ENCODE peak calls at places on chromosomes 1 and 21, in six cellular contexts. H is CD8-positive, alpha-beta T cell; L is sigmoid colon; T is uterus; S is AG09319; I is Calu3. E is an unnamed sample.

GRCh38 chr1:151013518-151013917 is 5.3 kb downstream of the PRUNE1 start:
- DNase-seq in H (no peak), L (no peak), S (no peak), I (no peak), T (no peak), E (no peak)

GRCh38 chr1:89821322-89822108 is 683 bp downstream of the LRRC8D start:
- DNase-seq in I (peak), H (peak), S (no peak), T (peak), L (peak), E (no peak)

GRCh38 chr1:81234237-81234636 is 566.5 kb upstream of the ADGRL2 start:
- DNase-seq in I (no peak), H (no peak), T (no peak), L (no peak), S (no peak), E (no peak)

GRCh38 chr1:223754681-223755431 is 42.5 kb downstream of the CAPN2 start:
- DNase-seq in T (no peak), H (no peak), S (no peak), I (no peak), L (no peak), E (peak)

GRCh38 chr1:98556521-98557158 is 104.9 kb upstream of the SNX7 start:
- DNase-seq in L (no peak), I (no peak), H (no peak), S (no peak), T (no peak), E (no peak)

GRCh38 chr1:2194319-2194897 is at the start of gene FAAP20:
- DNase-seq in H (peak), I (peak), L (peak), S (no peak), T (no peak), E (no peak)

GRCh38 chr1:25744140-25744581 is 55.8 kb upstream of the SELENON start:
- DNase-seq in S (peak), T (peak), H (no peak), L (peak), I (peak), E (no peak)

GRCh38 chr1:223747838-223748335 is 35.5 kb downstream of the CAPN2 start:
- DNase-seq in T (peak), I (no peak), L (no peak), S (no peak), H (no peak), E (peak)

GRCh38 chr1:66250075-66250474 is 283.9 kb upstream of the SGIP1 start:
- DNase-seq in S (no peak), L (no peak), T (no peak), H (no peak), I (no peak), E (no peak)

GRCh38 chr1:177897601-177898376 is 72.1 kb downstream of the SEC16B start:
- DNase-seq in I (no peak), L (no peak), H (no peak), T (no peak), S (no peak), E (no peak)

GRCh38 chr1:197464039-197464438 is 196.0 kb downstream of the CRB1 start:
- DNase-seq in S (no peak), T (peak), L (no peak), I (no peak), H (no peak), E (no peak)

GRCh38 chr1:222165625-222166024 is 382.3 kb downstream of the HHIPL2 start:
- DNase-seq in L (no peak), I (no peak), S (no peak), H (no peak), T (no peak), E (no peak)

GRCh38 chr1:116942344-116942743 is 32.6 kb downstream of the PTGFRN start:
- DNase-seq in H (no peak), I (no peak), S (no peak), T (no peak), L (no peak), E (no peak)

GRCh38 chr1:184215274-184215925 is 163.9 kb downstream of the TSEN15 start:
- DNase-seq in I (no peak), H (no peak), S (no peak), L (no peak), T (no peak), E (no peak)

DNA sequence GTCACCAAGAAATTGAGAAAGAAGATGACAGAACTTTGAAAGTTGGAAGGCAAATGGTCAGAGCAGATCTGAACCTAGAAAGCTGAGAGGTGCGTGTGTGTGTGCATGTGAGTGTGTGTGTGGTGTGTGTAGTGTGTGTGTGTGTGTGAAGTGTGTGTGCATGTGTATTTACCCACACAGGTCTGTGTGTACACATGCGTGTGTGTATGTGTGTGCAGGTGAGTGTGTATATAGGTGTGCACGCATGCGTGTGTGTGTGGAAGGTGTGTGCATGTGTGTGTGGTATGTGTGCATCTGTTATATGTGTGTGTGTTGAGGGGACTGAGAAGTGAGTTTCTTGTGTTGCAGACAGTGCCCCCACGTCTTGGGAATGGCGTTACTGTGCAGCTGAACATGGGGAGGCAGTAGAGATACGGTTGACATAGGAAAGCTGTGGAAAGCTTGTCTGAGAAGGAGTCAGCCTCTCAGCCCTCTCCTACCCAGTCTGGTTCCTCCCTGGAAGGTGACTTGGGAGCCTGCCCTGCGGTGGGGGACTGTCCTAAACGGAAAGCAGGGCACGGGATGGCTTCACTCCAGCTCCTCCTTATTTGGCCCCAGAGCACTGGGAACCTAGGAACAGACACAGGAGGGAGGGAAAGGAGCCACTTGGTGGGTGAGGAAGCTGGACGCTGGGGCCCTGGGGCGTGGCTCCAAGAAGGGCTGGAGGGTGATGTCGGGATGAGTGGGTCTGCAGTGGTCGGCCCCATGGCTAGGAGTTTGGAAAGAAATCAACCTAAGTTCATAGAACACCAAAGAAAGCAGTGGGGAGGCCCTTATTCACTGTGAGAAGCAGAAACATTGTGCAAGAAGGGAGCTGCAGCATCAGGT is 97.2 kb downstream of the PCBP3 start:
- DNase-seq in S (no peak), H (no peak), T (no peak), L (no peak), I (no peak), E (no peak)
- TF ChIP-seq CTCF in S (no peak), H (no peak), T (no peak), L (no peak), I (no peak), E (no peak)

DNA sequence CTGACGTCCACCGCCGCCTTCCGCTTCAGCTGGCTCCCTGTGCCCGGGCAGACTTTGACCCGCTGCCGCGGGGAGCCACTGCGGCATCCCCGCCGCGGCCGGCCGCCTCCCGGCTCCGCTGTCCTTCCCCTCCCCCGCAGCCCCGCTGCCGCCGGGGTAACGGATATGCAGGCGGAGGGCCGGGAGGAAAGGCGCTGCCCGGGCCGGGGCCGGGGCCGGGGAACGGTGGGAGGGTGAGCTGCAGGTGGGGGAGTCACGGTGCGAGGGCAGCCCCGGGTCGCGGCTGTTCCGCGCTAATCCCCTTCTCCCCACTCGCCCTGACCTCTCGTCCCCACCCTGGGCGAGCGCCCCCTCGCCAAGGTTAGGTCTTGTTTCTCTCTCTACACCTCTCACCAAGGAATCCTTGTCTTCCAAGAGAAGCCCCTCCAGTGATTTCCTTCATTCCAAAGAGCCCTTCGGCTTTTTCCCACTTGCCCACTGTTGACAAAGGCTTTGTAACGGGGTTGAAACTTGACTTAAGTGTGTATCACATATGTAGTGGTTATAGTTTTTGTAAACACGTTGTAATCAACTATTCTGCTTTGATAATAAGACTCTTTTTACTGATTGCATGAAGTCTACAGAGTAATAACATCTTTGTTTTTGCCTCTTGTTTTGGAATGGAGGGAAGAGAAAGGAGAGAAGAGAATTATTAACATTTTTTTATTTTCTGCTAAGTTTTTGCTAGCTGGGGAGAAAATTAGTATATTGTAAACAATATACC is 685 bp downstream of the XPR1 start:
- DNase-seq in S (no peak), H (peak), I (peak), T (peak), L (peak), E (no peak)
- TF ChIP-seq CTCF in S (peak), H (no peak), I (no peak), T (no peak), L (no peak), E (peak)

DNA sequence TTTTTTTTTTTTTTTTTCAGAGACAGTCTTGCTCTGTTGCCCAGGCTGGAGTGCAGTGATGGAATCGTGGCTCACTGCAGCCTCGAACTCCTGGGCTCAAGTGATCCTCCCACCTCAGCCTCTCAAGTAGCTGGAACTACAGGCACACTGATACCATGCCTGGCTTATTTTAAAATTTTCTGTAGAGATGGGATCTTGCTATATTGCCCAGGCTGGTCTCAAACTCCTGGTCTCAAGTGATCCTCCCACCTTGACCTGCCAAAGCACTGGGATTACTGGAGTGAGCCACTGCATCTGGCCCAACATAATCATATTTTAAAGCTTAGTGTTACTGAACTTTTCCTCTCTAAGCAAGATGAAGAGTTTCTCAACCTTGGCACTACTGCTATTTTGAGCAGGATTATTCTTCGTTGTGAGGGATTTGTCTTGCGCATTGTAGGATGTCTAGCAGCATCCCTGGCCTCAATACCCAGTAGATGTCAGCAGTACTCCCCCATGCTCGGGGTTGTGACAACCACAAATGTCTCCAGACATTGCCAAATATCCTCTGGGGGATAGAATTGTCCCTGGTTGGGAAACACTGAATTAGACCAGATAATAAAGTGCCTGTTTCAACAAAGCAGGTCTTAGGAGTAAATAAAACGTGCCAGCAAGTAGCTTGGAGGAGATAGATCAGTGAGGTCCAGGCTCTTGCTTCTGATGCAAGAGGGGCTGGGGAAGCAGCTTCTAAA is 15.1 kb upstream of the THRAP3 start:
- DNase-seq in H (no peak), L (no peak), T (no peak), S (no peak), I (no peak), E (no peak)
- TF ChIP-seq CTCF in H (no peak), L (no peak), T (no peak), S (no peak), I (no peak), E (no peak)

GRCh38 chr21:34544032-34544496 is 32.1 kb upstream of the KCNE1 start:
- DNase-seq in H (no peak), I (peak), T (peak), L (no peak), S (no peak), E (no peak)
- TF ChIP-seq CTCF in H (peak), I (peak), T (peak), L (peak), S (peak), E (peak)

DNA sequence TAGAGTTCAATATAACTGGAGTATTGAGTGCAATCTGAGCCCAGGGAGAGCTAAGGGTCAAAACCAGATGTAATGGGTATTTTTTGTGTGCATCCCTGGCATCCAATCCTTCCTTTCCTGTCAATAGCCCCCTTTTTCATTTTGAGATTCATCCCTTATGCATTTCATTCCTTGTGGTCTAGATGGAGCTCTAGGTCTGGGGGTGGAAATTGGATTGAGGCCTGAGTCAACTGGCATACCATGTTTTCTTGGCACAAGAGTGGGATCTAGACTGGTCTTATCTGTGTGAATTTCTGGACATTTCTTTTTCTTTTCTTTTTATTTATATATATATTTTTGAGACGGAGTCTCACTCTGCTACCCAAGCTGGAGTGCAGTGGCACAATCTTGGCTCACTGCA is 67.3 kb upstream of the RAB3GAP2 start:
- DNase-seq in I (no peak), H (no peak), L (no peak), T (no peak), S (no peak), E (no peak)
- TF ChIP-seq CTCF in I (no peak), H (no peak), L (no peak), T (no peak), S (no peak), E (peak)

E was measured in chondrocyte.